ENCODE peak calls at places on chromosome 20, in five cellular contexts. One of them, this sample, is unnamed.

GRCh38 chr20:1569417-1569861 is 11.9 kb upstream of the SIRPD start:
- ATAC-seq in activated naive CD4-positive, alpha-beta T cell treated with anti-CD3 and anti-CD28 coated beads, Interleukin-2, amount 50 U/mL, for 72 hours: no peak
- ATAC-seq in activated CD8-positive, alpha-beta T cell treated with anti-CD3 and anti-CD28 coated beads for 36 hours: no peak
- ATAC-seq in activated CD4-positive, alpha-beta T cell treated with anti-CD3 and anti-CD28 coated beads for 36 hours: no peak
- ATAC-seq in CD8-positive, alpha-beta T cell: no peak
- ATAC-seq in this sample: no peak

GRCh38 chr20:62603907-62604785 is 38.2 kb upstream of the SLCO4A1 start:
- ATAC-seq in activated CD4-positive, alpha-beta T cell treated with anti-CD3 and anti-CD28 coated beads for 36 hours: peak; percentile 2
- ATAC-seq in activated CD8-positive, alpha-beta T cell treated with anti-CD3 and anti-CD28 coated beads for 36 hours: no peak
- ATAC-seq in activated naive CD4-positive, alpha-beta T cell treated with anti-CD3 and anti-CD28 coated beads, Interleukin-2, amount 50 U/mL, for 72 hours: no peak
- ATAC-seq in CD8-positive, alpha-beta T cell: no peak
- ATAC-seq in this sample: no peak

GRCh38 chr20:25508083-25508770 is 77.1 kb downstream of the NINL start:
- ATAC-seq in activated CD4-positive, alpha-beta T cell treated with anti-CD3 and anti-CD28 coated beads for 36 hours: no peak
- ATAC-seq in activated naive CD4-positive, alpha-beta T cell treated with anti-CD3 and anti-CD28 coated beads, Interleukin-2, amount 50 U/mL, for 72 hours: no peak
- ATAC-seq in CD8-positive, alpha-beta T cell: no peak
- ATAC-seq in activated CD8-positive, alpha-beta T cell treated with anti-CD3 and anti-CD28 coated beads for 36 hours: no peak
- ATAC-seq in this sample: no peak

GRCh38 chr20:23657202-23657601 is 19.4 kb upstream of the CST3 start:
- ATAC-seq in activated CD8-positive, alpha-beta T cell treated with anti-CD3 and anti-CD28 coated beads for 36 hours: no peak
- ATAC-seq in activated CD4-positive, alpha-beta T cell treated with anti-CD3 and anti-CD28 coated beads for 36 hours: no peak
- ATAC-seq in activated naive CD4-positive, alpha-beta T cell treated with anti-CD3 and anti-CD28 coated beads, Interleukin-2, amount 50 U/mL, for 72 hours: no peak
- ATAC-seq in CD8-positive, alpha-beta T cell: no peak
- ATAC-seq in this sample: no peak

GRCh38 chr20:1417273-1417672 is 24.4 kb upstream of the FKBP1A start:
- ATAC-seq in CD8-positive, alpha-beta T cell: no peak
- ATAC-seq in activated naive CD4-positive, alpha-beta T cell treated with anti-CD3 and anti-CD28 coated beads, Interleukin-2, amount 50 U/mL, for 72 hours: no peak
- ATAC-seq in activated CD8-positive, alpha-beta T cell treated with anti-CD3 and anti-CD28 coated beads for 36 hours: peak; percentile 37
- ATAC-seq in activated CD4-positive, alpha-beta T cell treated with anti-CD3 and anti-CD28 coated beads for 36 hours: peak; percentile 36
- ATAC-seq in this sample: no peak

GRCh38 chr20:3758566-3758965 is 9.0 kb downstream of the ADISSP start:
- ATAC-seq in activated CD4-positive, alpha-beta T cell treated with anti-CD3 and anti-CD28 coated beads for 36 hours: no peak
- ATAC-seq in activated naive CD4-positive, alpha-beta T cell treated with anti-CD3 and anti-CD28 coated beads, Interleukin-2, amount 50 U/mL, for 72 hours: no peak
- ATAC-seq in CD8-positive, alpha-beta T cell: no peak
- ATAC-seq in activated CD8-positive, alpha-beta T cell treated with anti-CD3 and anti-CD28 coated beads for 36 hours: no peak
- ATAC-seq in this sample: no peak

GRCh38 chr20:57958050-57958420 is 248.2 kb upstream of the PMEPA1 start:
- ATAC-seq in activated CD8-positive, alpha-beta T cell treated with anti-CD3 and anti-CD28 coated beads for 36 hours: no peak
- ATAC-seq in activated CD4-positive, alpha-beta T cell treated with anti-CD3 and anti-CD28 coated beads for 36 hours: no peak
- ATAC-seq in CD8-positive, alpha-beta T cell: no peak
- ATAC-seq in activated naive CD4-positive, alpha-beta T cell treated with anti-CD3 and anti-CD28 coated beads, Interleukin-2, amount 50 U/mL, for 72 hours: no peak
- ATAC-seq in this sample: no peak

GRCh38 chr20:32583581-32584045 is 1.5 kb downstream of the NOL4L start:
- ATAC-seq in activated naive CD4-positive, alpha-beta T cell treated with anti-CD3 and anti-CD28 coated beads, Interleukin-2, amount 50 U/mL, for 72 hours: peak; percentile 23
- ATAC-seq in activated CD4-positive, alpha-beta T cell treated with anti-CD3 and anti-CD28 coated beads for 36 hours: peak; percentile 3
- ATAC-seq in CD8-positive, alpha-beta T cell: peak; percentile 24
- ATAC-seq in activated CD8-positive, alpha-beta T cell treated with anti-CD3 and anti-CD28 coated beads for 36 hours: peak; percentile 6
- ATAC-seq in this sample: no peak

GRCh38 chr20:53304146-53304545 is 289.5 kb downstream of the ZNF217 start:
- ATAC-seq in CD8-positive, alpha-beta T cell: no peak
- ATAC-seq in activated CD4-positive, alpha-beta T cell treated with anti-CD3 and anti-CD28 coated beads for 36 hours: no peak
- ATAC-seq in activated CD8-positive, alpha-beta T cell treated with anti-CD3 and anti-CD28 coated beads for 36 hours: no peak
- ATAC-seq in activated naive CD4-positive, alpha-beta T cell treated with anti-CD3 and anti-CD28 coated beads, Interleukin-2, amount 50 U/mL, for 72 hours: no peak
- ATAC-seq in this sample: no peak

GRCh38 chr20:4154958-4155411 is 139.6 kb upstream of the RNF24 start:
- ATAC-seq in CD8-positive, alpha-beta T cell: peak; percentile 44
- ATAC-seq in activated CD4-positive, alpha-beta T cell treated with anti-CD3 and anti-CD28 coated beads for 36 hours: peak; percentile 69
- ATAC-seq in activated CD8-positive, alpha-beta T cell treated with anti-CD3 and anti-CD28 coated beads for 36 hours: peak; percentile 63
- ATAC-seq in activated naive CD4-positive, alpha-beta T cell treated with anti-CD3 and anti-CD28 coated beads, Interleukin-2, amount 50 U/mL, for 72 hours: peak; percentile 49
- ATAC-seq in this sample: no peak

GRCh38 chr20:15834857-15835256 is 738.4 kb downstream of the KIF16B start:
- ATAC-seq in activated CD8-positive, alpha-beta T cell treated with anti-CD3 and anti-CD28 coated beads for 36 hours: no peak
- ATAC-seq in activated CD4-positive, alpha-beta T cell treated with anti-CD3 and anti-CD28 coated beads for 36 hours: no peak
- ATAC-seq in activated naive CD4-positive, alpha-beta T cell treated with anti-CD3 and anti-CD28 coated beads, Interleukin-2, amount 50 U/mL, for 72 hours: no peak
- ATAC-seq in CD8-positive, alpha-beta T cell: no peak
- ATAC-seq in this sample: no peak

GRCh38 chr20:9334866-9335265 is 179.5 kb upstream of the LAMP5 start:
- ATAC-seq in CD8-positive, alpha-beta T cell: no peak
- ATAC-seq in activated CD8-positive, alpha-beta T cell treated with anti-CD3 and anti-CD28 coated beads for 36 hours: no peak
- ATAC-seq in activated naive CD4-positive, alpha-beta T cell treated with anti-CD3 and anti-CD28 coated beads, Interleukin-2, amount 50 U/mL, for 72 hours: no peak
- ATAC-seq in activated CD4-positive, alpha-beta T cell treated with anti-CD3 and anti-CD28 coated beads for 36 hours: no peak
- ATAC-seq in this sample: no peak

GRCh38 chr20:5751856-5752255 is 1.7 kb downstream of the SHLD1 start:
- ATAC-seq in activated CD8-positive, alpha-beta T cell treated with anti-CD3 and anti-CD28 coated beads for 36 hours: no peak
- ATAC-seq in activated naive CD4-positive, alpha-beta T cell treated with anti-CD3 and anti-CD28 coated beads, Interleukin-2, amount 50 U/mL, for 72 hours: no peak
- ATAC-seq in activated CD4-positive, alpha-beta T cell treated with anti-CD3 and anti-CD28 coated beads for 36 hours: no peak
- ATAC-seq in CD8-positive, alpha-beta T cell: no peak
- ATAC-seq in this sample: no peak

GRCh38 chr20:47318596-47319516 is 37.6 kb downstream of the ZMYND8 start:
- ATAC-seq in activated CD8-positive, alpha-beta T cell treated with anti-CD3 and anti-CD28 coated beads for 36 hours: peak; percentile 62
- ATAC-seq in CD8-positive, alpha-beta T cell: no peak
- ATAC-seq in activated naive CD4-positive, alpha-beta T cell treated with anti-CD3 and anti-CD28 coated beads, Interleukin-2, amount 50 U/mL, for 72 hours: peak; percentile 67
- ATAC-seq in activated CD4-positive, alpha-beta T cell treated with anti-CD3 and anti-CD28 coated beads for 36 hours: peak; percentile 13
- ATAC-seq in this sample: peak; percentile 22

GRCh38 chr20:36217226-36217625 is 19.1 kb upstream of the AAR2 start:
- ATAC-seq in activated CD8-positive, alpha-beta T cell treated with anti-CD3 and anti-CD28 coated beads for 36 hours: no peak
- ATAC-seq in activated CD4-positive, alpha-beta T cell treated with anti-CD3 and anti-CD28 coated beads for 36 hours: no peak
- ATAC-seq in activated naive CD4-positive, alpha-beta T cell treated with anti-CD3 and anti-CD28 coated beads, Interleukin-2, amount 50 U/mL, for 72 hours: no peak
- ATAC-seq in CD8-positive, alpha-beta T cell: no peak
- ATAC-seq in this sample: no peak

GRCh38 chr20:17727351-17727750 is 27.6 kb downstream of the BANF2 start:
- ATAC-seq in CD8-positive, alpha-beta T cell: no peak
- ATAC-seq in activated CD4-positive, alpha-beta T cell treated with anti-CD3 and anti-CD28 coated beads for 36 hours: no peak
- ATAC-seq in activated naive CD4-positive, alpha-beta T cell treated with anti-CD3 and anti-CD28 coated beads, Interleukin-2, amount 50 U/mL, for 72 hours: no peak
- ATAC-seq in activated CD8-positive, alpha-beta T cell treated with anti-CD3 and anti-CD28 coated beads for 36 hours: no peak
- ATAC-seq in this sample: no peak

GRCh38 chr20:19376451-19376971 is 164.1 kb downstream of the SLC24A3 start:
- ATAC-seq in activated CD8-positive, alpha-beta T cell treated with anti-CD3 and anti-CD28 coated beads for 36 hours: no peak
- ATAC-seq in activated CD4-positive, alpha-beta T cell treated with anti-CD3 and anti-CD28 coated beads for 36 hours: no peak
- ATAC-seq in CD8-positive, alpha-beta T cell: no peak
- ATAC-seq in activated naive CD4-positive, alpha-beta T cell treated with anti-CD3 and anti-CD28 coated beads, Interleukin-2, amount 50 U/mL, for 72 hours: no peak
- ATAC-seq in this sample: no peak

GRCh38 chr20:61285691-61286090 is 33.6 kb downstream of the CDH4 start:
- ATAC-seq in activated CD4-positive, alpha-beta T cell treated with anti-CD3 and anti-CD28 coated beads for 36 hours: no peak
- ATAC-seq in CD8-positive, alpha-beta T cell: no peak
- ATAC-seq in activated CD8-positive, alpha-beta T cell treated with anti-CD3 and anti-CD28 coated beads for 36 hours: no peak
- ATAC-seq in activated naive CD4-positive, alpha-beta T cell treated with anti-CD3 and anti-CD28 coated beads, Interleukin-2, amount 50 U/mL, for 72 hours: no peak
- ATAC-seq in this sample: no peak

GRCh38 chr20:35248641-35249475 is 22.4 kb downstream of the MMP24 start:
- ATAC-seq in activated CD4-positive, alpha-beta T cell treated with anti-CD3 and anti-CD28 coated beads for 36 hours: no peak
- ATAC-seq in CD8-positive, alpha-beta T cell: no peak
- ATAC-seq in activated naive CD4-positive, alpha-beta T cell treated with anti-CD3 and anti-CD28 coated beads, Interleukin-2, amount 50 U/mL, for 72 hours: no peak
- ATAC-seq in activated CD8-positive, alpha-beta T cell treated with anti-CD3 and anti-CD28 coated beads for 36 hours: no peak
- ATAC-seq in this sample: no peak

GRCh38 chr20:35893942-35894341 is 60.4 kb downstream of the SCAND1 start:
- ATAC-seq in activated CD4-positive, alpha-beta T cell treated with anti-CD3 and anti-CD28 coated beads for 36 hours: peak; percentile 80
- ATAC-seq in activated naive CD4-positive, alpha-beta T cell treated with anti-CD3 and anti-CD28 coated beads, Interleukin-2, amount 50 U/mL, for 72 hours: peak; percentile 91
- ATAC-seq in CD8-positive, alpha-beta T cell: peak; percentile 14
- ATAC-seq in activated CD8-positive, alpha-beta T cell treated with anti-CD3 and anti-CD28 coated beads for 36 hours: peak; percentile 89
- ATAC-seq in this sample: peak; percentile 98

This sample was measured in activated T-helper 17 cell treated with anti-CD3 and anti-CD28 coated beads, Interleukin-2, amount 50 U/mL, for 72 hours.